ENCODE peak calls at places on chromosomes 12 and 14, in six cellular contexts. L is A172, T is GM23248, G is activated B cell treated with CpG ODN at 0.5 μM for 24 hours, A is fibroblast of lung, Q is NCI-H1105. O is an unnamed sample.

GRCh38 chr14:65251213-65251612 is 148.9 kb upstream of the MAX start:
- DNase-seq in G (no peak), Q (no peak), A (peak), T (peak), L (peak), O (peak)

GRCh38 chr12:22334696-22335290 is at the start of gene ST8SIA1:
- DNase-seq in Q (peak), A (no peak), G (no peak), T (peak), L (peak), O (no peak)

GRCh38 chr14:67240168-67240932 is 885 bp upstream of the PALS1 start:
- DNase-seq in G (peak), A (no peak), T (peak), L (no peak), Q (no peak), O (peak)

GRCh38 chr12:120231316-120232011 is 30.6 kb upstream of the RPLP0 start:
- DNase-seq in A (peak), L (peak), G (no peak), T (peak), Q (no peak), O (peak)

GRCh38 chr14:101501341-101501740 is 60.0 kb upstream of the DIO3 start:
- DNase-seq in G (no peak), T (no peak), A (no peak), Q (no peak), L (no peak), O (no peak)

GRCh38 chr12:42196728-42197603 is 41.1 kb downstream of the YAF2 start:
- DNase-seq in T (no peak), G (no peak), L (no peak), Q (no peak), A (no peak), O (no peak)

GRCh38 chr12:52949413-52950331 is 754 bp downstream of the KRT18 start:
- DNase-seq in T (peak), Q (no peak), A (peak), G (no peak), L (peak), O (peak)

GRCh38 chr14:65880507-65880906 is 468.0 kb downstream of the FUT8 start:
- DNase-seq in G (no peak), A (no peak), T (peak), L (no peak), Q (no peak), O (no peak)

GRCh38 chr12:65532744-65533143 is 254.3 kb downstream of the MSRB3 start:
- DNase-seq in A (peak), G (no peak), Q (no peak), T (peak), L (peak), O (peak)

GRCh38 chr14:78005325-78005724 is 164.8 kb upstream of the NRXN3 start:
- DNase-seq in L (peak), G (no peak), T (peak), A (peak), Q (no peak), O (peak)

GRCh38 chr12:65881965-65882413 is 57.7 kb downstream of the HMGA2 start:
- DNase-seq in A (peak), G (no peak), Q (no peak), T (peak), L (no peak), O (no peak)

GRCh38 chr12:94149781-94150482 is 1.6 kb downstream of the PLXNC1 start:
- DNase-seq in Q (no peak), L (no peak), T (peak), A (peak), G (peak), O (no peak)

GRCh38 chr12:82673698-82674097 is 13.0 kb upstream of the TMTC2 start:
- DNase-seq in A (no peak), L (no peak), T (no peak), G (no peak), Q (no peak), O (no peak)

GRCh38 chr12:46663297-46663696 is 162.5 kb downstream of the SLC38A4 start:
- DNase-seq in Q (no peak), T (no peak), G (no peak), L (no peak), A (no peak), O (no peak)

GRCh38 chr12:27226319-27226984 is 17.6 kb upstream of the STK38L start:
- DNase-seq in Q (peak), T (no peak), G (no peak), A (peak), L (no peak), O (no peak)

GRCh38 chr12:103698752-103699540 is 111.9 kb downstream of the STAB2 start:
- DNase-seq in L (no peak), A (peak), G (no peak), T (peak), Q (no peak), O (no peak)

GRCh38 chr12:110170535-110171185 is 46.5 kb downstream of the IFT81 start:
- DNase-seq in A (peak), Q (no peak), G (no peak), L (no peak), T (no peak), O (no peak)

GRCh38 chr12:113097716-113098427 is 37.7 kb downstream of the RASAL1 start:
- DNase-seq in L (peak), G (no peak), T (peak), A (peak), Q (no peak), O (no peak)

GRCh38 chr12:6471992-6472366 is 1.5 kb upstream of the VAMP1 start:
- DNase-seq in A (peak), T (peak), L (no peak), Q (no peak), G (no peak), O (peak)

GRCh38 chr12:51534216-51534615 is 56.8 kb upstream of the SCN8A start:
- DNase-seq in L (no peak), T (peak), A (no peak), G (no peak), Q (no peak), O (no peak)

O was measured in HFFc6.